ENCODE peak calls at places on chromosome 16, in seven cellular contexts. One of them, this sample, is unnamed.

GRCh38 chr16:80176114-80176513 is 364.7 kb upstream of the DYNLRB2 start:
- DNase-seq in stomach: no peak
- DNase-seq in HCT116: no peak
- DNase-seq in endothelial cell of umbilical vein: no peak
- DNase-seq in GM23338: no peak
- DNase-seq in Panc1: no peak
- DNase-seq in prostate gland: no peak
- DNase-seq in this sample: no peak

GRCh38 chr16:4059969-4060368 is 56.3 kb downstream of the ADCY9 start:
- DNase-seq in stomach: no peak
- DNase-seq in HCT116: no peak
- DNase-seq in endothelial cell of umbilical vein: no peak
- DNase-seq in GM23338: no peak
- DNase-seq in Panc1: no peak
- DNase-seq in prostate gland: no peak
- DNase-seq in this sample: no peak

GRCh38 chr16:79997257-79997656 is 396.7 kb upstream of the MAF start:
- DNase-seq in stomach: no peak
- DNase-seq in HCT116: no peak
- DNase-seq in endothelial cell of umbilical vein: peak
- DNase-seq in GM23338: peak
- DNase-seq in Panc1: no peak
- DNase-seq in prostate gland: no peak
- DNase-seq in this sample: no peak

GRCh38 chr16:19644877-19645276 is 73.2 kb downstream of the KNOP1 start:
- DNase-seq in stomach: no peak
- DNase-seq in HCT116: no peak
- DNase-seq in endothelial cell of umbilical vein: no peak
- DNase-seq in GM23338: no peak
- DNase-seq in Panc1: no peak
- DNase-seq in prostate gland: no peak
- DNase-seq in this sample: no peak

GRCh38 chr16:29836623-29837022 is 16.4 kb downstream of the MVP start:
- DNase-seq in stomach: no peak
- DNase-seq in HCT116: no peak
- DNase-seq in endothelial cell of umbilical vein: no peak
- DNase-seq in GM23338: no peak
- DNase-seq in Panc1: no peak
- DNase-seq in prostate gland: no peak
- DNase-seq in this sample: no peak

GRCh38 chr16:50692999-50693781 is at the start of gene NOD2:
- DNase-seq in stomach: peak
- DNase-seq in HCT116: no peak
- DNase-seq in endothelial cell of umbilical vein: no peak
- DNase-seq in GM23338: peak
- DNase-seq in Panc1: no peak
- DNase-seq in prostate gland: no peak
- DNase-seq in this sample: no peak

GRCh38 chr16:52470601-52471000 is 76.3 kb downstream of the TOX3 start:
- DNase-seq in stomach: no peak
- DNase-seq in HCT116: no peak
- DNase-seq in endothelial cell of umbilical vein: no peak
- DNase-seq in GM23338: peak
- DNase-seq in Panc1: no peak
- DNase-seq in prostate gland: no peak
- DNase-seq in this sample: no peak

GRCh38 chr16:58797137-58797801 is 63.2 kb upstream of the GOT2 start:
- DNase-seq in stomach: no peak
- DNase-seq in HCT116: no peak
- DNase-seq in endothelial cell of umbilical vein: no peak
- DNase-seq in GM23338: no peak
- DNase-seq in Panc1: no peak
- DNase-seq in prostate gland: no peak
- DNase-seq in this sample: no peak

GRCh38 chr16:15857779-15858560 is 1.1 kb upstream of the MYH11 start:
- DNase-seq in stomach: peak
- DNase-seq in HCT116: no peak
- DNase-seq in endothelial cell of umbilical vein: peak
- DNase-seq in GM23338: peak
- DNase-seq in Panc1: no peak
- DNase-seq in prostate gland: peak
- DNase-seq in this sample: no peak

GRCh38 chr16:31421587-31421986 is 6.6 kb downstream of the COX6A2 start:
- DNase-seq in stomach: no peak
- DNase-seq in HCT116: no peak
- DNase-seq in endothelial cell of umbilical vein: no peak
- DNase-seq in GM23338: no peak
- DNase-seq in Panc1: no peak
- DNase-seq in prostate gland: no peak
- DNase-seq in this sample: no peak

GRCh38 chr16:56400458-56400857 is 24.9 kb downstream of the AMFR start:
- DNase-seq in stomach: no peak
- DNase-seq in HCT116: no peak
- DNase-seq in endothelial cell of umbilical vein: no peak
- DNase-seq in GM23338: no peak
- DNase-seq in Panc1: no peak
- DNase-seq in prostate gland: no peak
- DNase-seq in this sample: no peak

GRCh38 chr16:27449434-27450188 is 47.6 kb downstream of the IL21R start:
- DNase-seq in stomach: peak
- DNase-seq in HCT116: no peak
- DNase-seq in endothelial cell of umbilical vein: no peak
- DNase-seq in GM23338: no peak
- DNase-seq in Panc1: no peak
- DNase-seq in prostate gland: no peak
- DNase-seq in this sample: no peak
- TF ChIP-seq POLR2AphosphoS5 in stomach: no peak
- TF ChIP-seq POLR2AphosphoS5 in HCT116: no peak
- TF ChIP-seq POLR2AphosphoS5 in endothelial cell of umbilical vein: no peak
- TF ChIP-seq POLR2AphosphoS5 in GM23338: no peak
- TF ChIP-seq POLR2AphosphoS5 in Panc1: no peak
- TF ChIP-seq POLR2AphosphoS5 in prostate gland: no peak
- TF ChIP-seq POLR2AphosphoS5 in this sample: no peak

GRCh38 chr16:53821957-53822625 is 118.1 kb downstream of the FTO start:
- DNase-seq in stomach: no peak
- DNase-seq in HCT116: no peak
- DNase-seq in endothelial cell of umbilical vein: no peak
- DNase-seq in GM23338: no peak
- DNase-seq in Panc1: no peak
- DNase-seq in prostate gland: no peak
- DNase-seq in this sample: no peak
- H3K27ac ChIP-seq in stomach: no peak
- H3K27ac ChIP-seq in HCT116: peak
- H3K27ac ChIP-seq in endothelial cell of umbilical vein: no peak
- H3K27ac ChIP-seq in GM23338: no peak
- H3K27ac ChIP-seq in Panc1: peak
- H3K27ac ChIP-seq in prostate gland: no peak
- H3K27ac ChIP-seq in this sample: no peak

GRCh38 chr16:680967-681745 is 946 bp downstream of the STUB1 start:
- DNase-seq in stomach: peak
- DNase-seq in HCT116: no peak
- DNase-seq in endothelial cell of umbilical vein: peak
- DNase-seq in GM23338: peak
- DNase-seq in Panc1: no peak
- DNase-seq in prostate gland: no peak
- DNase-seq in this sample: no peak
- TF ChIP-seq CTCF in stomach: no peak
- TF ChIP-seq CTCF in HCT116: no peak
- TF ChIP-seq CTCF in endothelial cell of umbilical vein: peak
- TF ChIP-seq CTCF in GM23338: no peak
- TF ChIP-seq CTCF in Panc1: peak
- TF ChIP-seq CTCF in prostate gland: no peak
- TF ChIP-seq CTCF in this sample: no peak

DNA sequence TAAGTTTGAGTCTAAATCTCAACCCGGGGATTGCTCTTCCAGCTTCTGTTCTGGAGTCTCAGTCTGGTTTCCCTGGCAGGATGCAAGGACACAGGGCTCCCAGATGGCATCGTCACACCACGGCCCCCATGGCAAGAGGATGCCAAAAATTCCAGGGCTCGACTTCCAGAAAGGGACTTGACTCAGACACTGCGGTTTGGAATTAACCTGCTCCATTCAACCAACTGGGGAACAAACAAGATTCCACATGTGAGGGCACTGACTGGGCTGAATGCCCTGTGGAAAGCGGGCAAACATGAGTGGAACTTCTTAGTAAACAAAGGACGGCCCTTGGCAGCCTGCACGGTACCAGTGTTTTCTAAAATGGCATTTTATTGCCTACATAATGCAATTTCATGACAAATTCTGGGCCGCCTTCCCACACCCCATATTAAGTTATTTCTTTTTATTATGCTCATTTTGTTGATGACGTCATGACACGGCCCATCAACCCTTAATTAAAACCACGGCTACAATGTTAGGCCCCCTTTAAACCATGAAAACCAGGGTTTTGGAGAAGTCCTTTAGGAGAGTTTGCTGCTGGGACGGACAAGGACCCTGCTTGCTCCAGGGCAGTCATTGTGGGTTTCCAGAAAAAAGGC is 205.4 kb downstream of the FOXL1 start:
- DNase-seq in stomach: peak
- DNase-seq in HCT116: no peak
- DNase-seq in endothelial cell of umbilical vein: no peak
- DNase-seq in GM23338: no peak
- DNase-seq in Panc1: no peak
- DNase-seq in prostate gland: peak
- DNase-seq in this sample: no peak
- TF ChIP-seq POLR2AphosphoS5 in stomach: no peak
- TF ChIP-seq POLR2AphosphoS5 in HCT116: no peak
- TF ChIP-seq POLR2AphosphoS5 in endothelial cell of umbilical vein: no peak
- TF ChIP-seq POLR2AphosphoS5 in GM23338: no peak
- TF ChIP-seq POLR2AphosphoS5 in Panc1: no peak
- TF ChIP-seq POLR2AphosphoS5 in prostate gland: peak
- TF ChIP-seq POLR2AphosphoS5 in this sample: no peak

DNA sequence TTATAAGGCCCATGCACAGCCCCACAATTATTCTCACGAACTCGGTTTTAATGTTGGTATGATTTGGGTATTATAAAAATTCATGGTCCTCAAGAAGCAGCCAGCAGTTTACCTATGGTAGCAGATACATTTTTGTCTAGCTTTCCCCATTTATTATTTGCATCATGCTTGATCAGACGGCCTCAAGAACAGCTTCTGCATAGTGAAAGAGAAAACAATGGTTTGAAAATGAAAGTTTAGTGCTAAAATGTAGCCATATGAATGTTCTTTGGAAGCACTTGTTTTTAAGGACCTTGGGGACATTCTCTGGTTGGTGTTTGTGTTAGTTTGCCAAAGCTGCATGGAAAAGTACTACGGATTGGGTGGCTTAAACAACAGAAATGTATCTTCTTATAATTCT is 72.4 kb upstream of the CPHXL start:
- DNase-seq in stomach: no peak
- DNase-seq in HCT116: no peak
- DNase-seq in endothelial cell of umbilical vein: no peak
- DNase-seq in GM23338: no peak
- DNase-seq in Panc1: no peak
- DNase-seq in prostate gland: no peak
- DNase-seq in this sample: no peak
- H3K27ac ChIP-seq in stomach: no peak
- H3K27ac ChIP-seq in HCT116: no peak
- H3K27ac ChIP-seq in endothelial cell of umbilical vein: no peak
- H3K27ac ChIP-seq in GM23338: no peak
- H3K27ac ChIP-seq in Panc1: no peak
- H3K27ac ChIP-seq in prostate gland: no peak
- H3K27ac ChIP-seq in this sample: no peak